ENCODE peak calls at places on chromosomes 11 and 22, in eight cellular contexts. H, P, O, G, S, W, R and D are unnamed samples.

GRCh38 chr11:130816941-130817607 is 99.2 kb downstream of the SNX19 start:
- DNase-seq in H (no peak), P (no peak), O (no peak), G (peak), S (no peak), W (no peak), R (no peak), D (no peak)

GRCh38 chr11:15969281-15969680 is 387.1 kb downstream of the SOX6 start:
- DNase-seq in H (peak), P (no peak), O (no peak), G (no peak), S (peak), W (no peak), R (no peak), D (no peak)

GRCh38 chr22:44583076-44583760 is 85.2 kb upstream of the RTL6 start:
- DNase-seq in H (peak), P (no peak), O (peak), G (peak), S (no peak), W (no peak), R (no peak), D (peak)

GRCh38 chr11:73359930-73360742 is 16.1 kb upstream of the RELT start:
- DNase-seq in H (no peak), P (peak), O (no peak), G (no peak), S (no peak), W (peak), R (no peak), D (no peak)

GRCh38 chr11:1829039-1829820 is 5.6 kb upstream of the SYT8 start:
- DNase-seq in H (peak), P (no peak), O (peak), G (no peak), S (peak), W (no peak), R (no peak), D (no peak)

GRCh38 chr11:11218287-11218986 is 134.6 kb downstream of the CSNK2A3 start:
- DNase-seq in H (no peak), P (no peak), O (no peak), G (no peak), S (no peak), W (no peak), R (no peak), D (no peak)

GRCh38 chr11:111413849-111414248 is 34.8 kb upstream of the POU2AF1 start:
- DNase-seq in H (no peak), P (no peak), O (no peak), G (no peak), S (no peak), W (peak), R (peak), D (no peak)

GRCh38 chr22:32764330-32765116 is 37.0 kb upstream of the TIMP3 start:
- DNase-seq in H (peak), P (no peak), O (no peak), G (peak), S (peak), W (no peak), R (no peak), D (no peak)

GRCh38 chr22:37631448-37632173 is 7.9 kb upstream of the SH3BP1 start:
- DNase-seq in H (no peak), P (peak), O (no peak), G (peak), S (no peak), W (no peak), R (no peak), D (peak)

GRCh38 chr22:30434775-30435315 is 9.3 kb downstream of the MTFP1 start:
- DNase-seq in H (no peak), P (no peak), O (no peak), G (no peak), S (no peak), W (no peak), R (no peak), D (no peak)

GRCh38 chr11:128288368-128288767 is 299.0 kb downstream of the ETS1 start:
- DNase-seq in H (peak), P (no peak), O (no peak), G (no peak), S (peak), W (no peak), R (no peak), D (no peak)

GRCh38 chr22:36734171-36735058 is 30.9 kb upstream of the CACNG2 start:
- DNase-seq in H (no peak), P (no peak), O (no peak), G (no peak), S (peak), W (no peak), R (no peak), D (peak)

GRCh38 chr11:34682822-34683221 is 61.9 kb downstream of the EHF start:
- DNase-seq in H (peak), P (no peak), O (no peak), G (no peak), S (no peak), W (no peak), R (no peak), D (no peak)

GRCh38 chr11:71114124-71114851 is 138.1 kb downstream of the SHANK2 start:
- DNase-seq in H (no peak), P (no peak), O (peak), G (no peak), S (no peak), W (no peak), R (no peak), D (no peak)

GRCh38 chr11:64638017-64638664 is 47.1 kb downstream of the SLC22A12 start:
- DNase-seq in H (no peak), P (no peak), O (no peak), G (no peak), S (no peak), W (no peak), R (no peak), D (no peak)

GRCh38 chr11:1515082-1516060 is 28.8 kb upstream of the MOB2 start:
- DNase-seq in H (peak), P (peak), O (peak), G (peak), S (peak), W (peak), R (peak), D (peak)

GRCh38 chr11:41954034-41954433 is 494.6 kb upstream of the LRRC4C start:
- DNase-seq in H (no peak), P (no peak), O (no peak), G (no peak), S (no peak), W (no peak), R (no peak), D (no peak)

GRCh38 chr11:118175031-118175531 is 1.4 kb downstream of the SCN2B start:
- DNase-seq in H (peak), P (no peak), O (no peak), G (no peak), S (peak), W (no peak), R (no peak), D (no peak)

GRCh38 chr11:117823294-117823940 is 1.1 kb downstream of the FXYD2 start:
- DNase-seq in H (no peak), P (peak), O (peak), G (peak), S (no peak), W (peak), R (peak), D (no peak)

GRCh38 chr11:87859583-87859982 is 315.7 kb downstream of the RAB38 start:
- DNase-seq in H (peak), P (no peak), O (no peak), G (no peak), S (peak), W (no peak), R (no peak), D (no peak)

GRCh38 chr11:67032830-67033555 is 10.1 kb downstream of the SYT12 start:
- DNase-seq in H (peak), P (no peak), O (no peak), G (no peak), S (peak), W (no peak), R (no peak), D (no peak)

GRCh38 chr22:44132724-44133123 is 48.0 kb upstream of the PARVG start:
- DNase-seq in H (no peak), P (no peak), O (no peak), G (peak), S (no peak), W (no peak), R (no peak), D (no peak)

GRCh38 chr11:3153291-3153861 is 11.7 kb downstream of the OSBPL5 start:
- DNase-seq in H (no peak), P (no peak), O (peak), G (no peak), S (peak), W (no peak), R (no peak), D (no peak)

GRCh38 chr11:91871791-91872190 is 352.8 kb upstream of the FAT3 start:
- DNase-seq in H (no peak), P (no peak), O (no peak), G (no peak), S (no peak), W (no peak), R (no peak), D (no peak)

GRCh38 chr11:62883677-62884076 is 3.0 kb downstream of the SLC3A2 start:
- DNase-seq in H (no peak), P (no peak), O (no peak), G (no peak), S (peak), W (no peak), R (no peak), D (no peak)

GRCh38 chr11:102420547-102420946 is 32.0 kb downstream of the TMEM123 start:
- DNase-seq in H (no peak), P (peak), O (no peak), G (no peak), S (no peak), W (no peak), R (no peak), D (no peak)

GRCh38 chr11:68839054-68839865 is 2.5 kb downstream of the CPT1A start:
- DNase-seq in H (peak), P (peak), O (peak), G (peak), S (peak), W (peak), R (peak), D (peak)

GRCh38 chr11:47099213-47099917 is 77.3 kb downstream of the ARFGAP2 start:
- DNase-seq in H (no peak), P (no peak), O (no peak), G (no peak), S (peak), W (no peak), R (no peak), D (no peak)

GRCh38 chr22:42881982-42882656 is 25.0 kb upstream of the ARFGAP3 start:
- DNase-seq in H (no peak), P (no peak), O (no peak), G (no peak), S (no peak), W (no peak), R (no peak), D (no peak)